ENCODE peak calls at places on chromosome 18, in ten cellular contexts. One of them, this sample, is unnamed.

GRCh38 chr18:57447154-57447621 is 12.0 kb downstream of the ONECUT2 start:
- DNase-seq in BE2C: no peak
- DNase-seq in body of pancreas: no peak
- DNase-seq in brain microvascular endothelial cell: peak
- DNase-seq in AG09309: no peak
- DNase-seq in psoas muscle: no peak
- DNase-seq in cardiac muscle cell: peak
- DNase-seq in transverse colon: no peak
- DNase-seq in cardiac fibroblast: peak
- DNase-seq in HFF-Myc: no peak
- DNase-seq in this sample: peak

GRCh38 chr18:47087676-47088075 is 52.3 kb upstream of the ELOA2 start:
- DNase-seq in body of pancreas: no peak
- DNase-seq in HFF-Myc: no peak
- DNase-seq in psoas muscle: no peak
- DNase-seq in brain microvascular endothelial cell: no peak
- DNase-seq in cardiac fibroblast: no peak
- DNase-seq in transverse colon: no peak
- DNase-seq in cardiac muscle cell: no peak
- DNase-seq in AG09309: no peak
- DNase-seq in BE2C: no peak
- DNase-seq in this sample: no peak

GRCh38 chr18:34709104-34709503 is 994 bp upstream of the DTNA start:
- DNase-seq in BE2C: no peak
- DNase-seq in transverse colon: no peak
- DNase-seq in AG09309: peak
- DNase-seq in cardiac muscle cell: peak
- DNase-seq in body of pancreas: no peak
- DNase-seq in HFF-Myc: no peak
- DNase-seq in psoas muscle: peak
- DNase-seq in cardiac fibroblast: peak
- DNase-seq in brain microvascular endothelial cell: peak
- DNase-seq in this sample: peak

GRCh38 chr18:52682260-52682659 is 342.3 kb downstream of the DCC start:
- DNase-seq in HFF-Myc: no peak
- DNase-seq in body of pancreas: no peak
- DNase-seq in AG09309: no peak
- DNase-seq in brain microvascular endothelial cell: peak
- DNase-seq in psoas muscle: no peak
- DNase-seq in cardiac fibroblast: no peak
- DNase-seq in cardiac muscle cell: no peak
- DNase-seq in BE2C: no peak
- DNase-seq in transverse colon: no peak
- DNase-seq in this sample: no peak

GRCh38 chr18:50194623-50195532 is at the start of gene MYO5B:
- DNase-seq in cardiac muscle cell: peak
- DNase-seq in psoas muscle: peak
- DNase-seq in AG09309: no peak
- DNase-seq in cardiac fibroblast: no peak
- DNase-seq in transverse colon: peak
- DNase-seq in HFF-Myc: no peak
- DNase-seq in BE2C: peak
- DNase-seq in brain microvascular endothelial cell: no peak
- DNase-seq in body of pancreas: peak
- DNase-seq in this sample: no peak

GRCh38 chr18:5975111-5975622 is 79.8 kb upstream of the TMEM200C start:
- DNase-seq in AG09309: peak
- DNase-seq in transverse colon: no peak
- DNase-seq in body of pancreas: no peak
- DNase-seq in cardiac fibroblast: peak
- DNase-seq in BE2C: no peak
- DNase-seq in psoas muscle: no peak
- DNase-seq in HFF-Myc: no peak
- DNase-seq in cardiac muscle cell: peak
- DNase-seq in brain microvascular endothelial cell: peak
- DNase-seq in this sample: peak

GRCh38 chr18:13418013-13418710 is 199.6 kb downstream of the LDLRAD4 start:
- DNase-seq in BE2C: no peak
- DNase-seq in AG09309: no peak
- DNase-seq in cardiac fibroblast: no peak
- DNase-seq in HFF-Myc: no peak
- DNase-seq in psoas muscle: no peak
- DNase-seq in cardiac muscle cell: no peak
- DNase-seq in brain microvascular endothelial cell: no peak
- DNase-seq in transverse colon: peak
- DNase-seq in body of pancreas: no peak
- DNase-seq in this sample: no peak

GRCh38 chr18:39841133-39842041 is 2113.6 kb upstream of the PIK3C3 start:
- DNase-seq in BE2C: peak
- DNase-seq in brain microvascular endothelial cell: peak
- DNase-seq in HFF-Myc: peak
- DNase-seq in cardiac fibroblast: peak
- DNase-seq in body of pancreas: peak
- DNase-seq in psoas muscle: peak
- DNase-seq in cardiac muscle cell: peak
- DNase-seq in AG09309: peak
- DNase-seq in transverse colon: peak
- DNase-seq in this sample: peak

GRCh38 chr18:42412896-42413295 is 457.9 kb downstream of the PIK3C3 start:
- DNase-seq in BE2C: no peak
- DNase-seq in AG09309: no peak
- DNase-seq in brain microvascular endothelial cell: peak
- DNase-seq in cardiac muscle cell: peak
- DNase-seq in psoas muscle: no peak
- DNase-seq in transverse colon: no peak
- DNase-seq in HFF-Myc: no peak
- DNase-seq in body of pancreas: no peak
- DNase-seq in cardiac fibroblast: peak
- DNase-seq in this sample: peak

GRCh38 chr18:36758001-36758400 is 70.8 kb downstream of the TPGS2 start:
- DNase-seq in cardiac muscle cell: no peak
- DNase-seq in BE2C: no peak
- DNase-seq in HFF-Myc: no peak
- DNase-seq in transverse colon: no peak
- DNase-seq in psoas muscle: no peak
- DNase-seq in brain microvascular endothelial cell: no peak
- DNase-seq in cardiac fibroblast: peak
- DNase-seq in AG09309: no peak
- DNase-seq in body of pancreas: no peak
- DNase-seq in this sample: no peak

GRCh38 chr18:8484951-8485350 is 124.3 kb upstream of the RAB12 start:
- DNase-seq in AG09309: no peak
- DNase-seq in BE2C: no peak
- DNase-seq in cardiac fibroblast: no peak
- DNase-seq in transverse colon: no peak
- DNase-seq in cardiac muscle cell: no peak
- DNase-seq in HFF-Myc: no peak
- DNase-seq in psoas muscle: no peak
- DNase-seq in body of pancreas: no peak
- DNase-seq in brain microvascular endothelial cell: no peak
- DNase-seq in this sample: no peak
- TF ChIP-seq CTCF in AG09309: no peak
- TF ChIP-seq CTCF in BE2C: no peak
- TF ChIP-seq CTCF in cardiac fibroblast: no peak
- TF ChIP-seq CTCF in transverse colon: no peak
- TF ChIP-seq CTCF in cardiac muscle cell: no peak
- TF ChIP-seq CTCF in HFF-Myc: no peak
- TF ChIP-seq CTCF in psoas muscle: no peak
- TF ChIP-seq CTCF in body of pancreas: no peak
- TF ChIP-seq CTCF in brain microvascular endothelial cell: no peak
- TF ChIP-seq CTCF in this sample: no peak

GRCh38 chr18:62759704-62760402 is 44.5 kb downstream of the PHLPP1 start:
- DNase-seq in body of pancreas: no peak
- DNase-seq in brain microvascular endothelial cell: peak
- DNase-seq in cardiac muscle cell: peak
- DNase-seq in HFF-Myc: no peak
- DNase-seq in cardiac fibroblast: peak
- DNase-seq in AG09309: no peak
- DNase-seq in transverse colon: no peak
- DNase-seq in psoas muscle: no peak
- DNase-seq in BE2C: no peak
- DNase-seq in this sample: peak

GRCh38 chr18:62758591-62758990 is 43.2 kb downstream of the PHLPP1 start:
- DNase-seq in transverse colon: no peak
- DNase-seq in HFF-Myc: no peak
- DNase-seq in body of pancreas: no peak
- DNase-seq in brain microvascular endothelial cell: no peak
- DNase-seq in psoas muscle: no peak
- DNase-seq in AG09309: no peak
- DNase-seq in cardiac muscle cell: no peak
- DNase-seq in cardiac fibroblast: no peak
- DNase-seq in BE2C: no peak
- DNase-seq in this sample: no peak

GRCh38 chr18:62755454-62755853 is 40.1 kb downstream of the PHLPP1 start:
- DNase-seq in cardiac muscle cell: no peak
- DNase-seq in body of pancreas: no peak
- DNase-seq in transverse colon: no peak
- DNase-seq in cardiac fibroblast: no peak
- DNase-seq in AG09309: no peak
- DNase-seq in brain microvascular endothelial cell: no peak
- DNase-seq in psoas muscle: no peak
- DNase-seq in BE2C: no peak
- DNase-seq in HFF-Myc: no peak
- DNase-seq in this sample: no peak

GRCh38 chr18:62755946-62756345 is 40.6 kb downstream of the PHLPP1 start:
- DNase-seq in brain microvascular endothelial cell: no peak
- DNase-seq in AG09309: no peak
- DNase-seq in body of pancreas: no peak
- DNase-seq in cardiac muscle cell: no peak
- DNase-seq in BE2C: no peak
- DNase-seq in cardiac fibroblast: no peak
- DNase-seq in HFF-Myc: no peak
- DNase-seq in transverse colon: no peak
- DNase-seq in psoas muscle: no peak
- DNase-seq in this sample: no peak

GRCh38 chr18:62757399-62758010 is 42.2 kb downstream of the PHLPP1 start:
- DNase-seq in psoas muscle: no peak
- DNase-seq in body of pancreas: peak
- DNase-seq in cardiac fibroblast: no peak
- DNase-seq in BE2C: no peak
- DNase-seq in transverse colon: no peak
- DNase-seq in brain microvascular endothelial cell: no peak
- DNase-seq in HFF-Myc: no peak
- DNase-seq in AG09309: no peak
- DNase-seq in cardiac muscle cell: no peak
- DNase-seq in this sample: no peak
- H3K4me3 ChIP-seq in psoas muscle: no peak
- H3K4me3 ChIP-seq in body of pancreas: no peak
- H3K4me3 ChIP-seq in cardiac fibroblast: no peak
- H3K4me3 ChIP-seq in BE2C: no peak
- H3K4me3 ChIP-seq in transverse colon: no peak
- H3K4me3 ChIP-seq in brain microvascular endothelial cell: no peak
- H3K4me3 ChIP-seq in HFF-Myc: no peak
- H3K4me3 ChIP-seq in AG09309: no peak
- H3K4me3 ChIP-seq in cardiac muscle cell: no peak
- H3K4me3 ChIP-seq in this sample: no peak

GRCh38 chr18:647304-647703 is 10.1 kb upstream of the TYMS start:
- DNase-seq in HFF-Myc: no peak
- DNase-seq in BE2C: no peak
- DNase-seq in body of pancreas: no peak
- DNase-seq in cardiac muscle cell: no peak
- DNase-seq in psoas muscle: no peak
- DNase-seq in brain microvascular endothelial cell: no peak
- DNase-seq in AG09309: no peak
- DNase-seq in transverse colon: no peak
- DNase-seq in cardiac fibroblast: no peak
- DNase-seq in this sample: no peak

GRCh38 chr18:649341-649740 is 8.1 kb upstream of the TYMS start:
- DNase-seq in transverse colon: no peak
- DNase-seq in cardiac fibroblast: no peak
- DNase-seq in AG09309: no peak
- DNase-seq in BE2C: no peak
- DNase-seq in brain microvascular endothelial cell: no peak
- DNase-seq in body of pancreas: no peak
- DNase-seq in cardiac muscle cell: no peak
- DNase-seq in HFF-Myc: peak
- DNase-seq in psoas muscle: no peak
- DNase-seq in this sample: no peak

GRCh38 chr18:650428-650858 is 7.0 kb upstream of the TYMS start:
- DNase-seq in transverse colon: no peak
- DNase-seq in body of pancreas: no peak
- DNase-seq in BE2C: no peak
- DNase-seq in AG09309: no peak
- DNase-seq in psoas muscle: no peak
- DNase-seq in cardiac muscle cell: no peak
- DNase-seq in HFF-Myc: peak
- DNase-seq in cardiac fibroblast: no peak
- DNase-seq in brain microvascular endothelial cell: no peak
- DNase-seq in this sample: no peak

GRCh38 chr18:641224-641623 is 16.2 kb upstream of the TYMS start:
- DNase-seq in cardiac fibroblast: no peak
- DNase-seq in cardiac muscle cell: no peak
- DNase-seq in BE2C: no peak
- DNase-seq in transverse colon: no peak
- DNase-seq in psoas muscle: no peak
- DNase-seq in HFF-Myc: no peak
- DNase-seq in body of pancreas: no peak
- DNase-seq in brain microvascular endothelial cell: no peak
- DNase-seq in AG09309: no peak
- DNase-seq in this sample: no peak

DNA sequence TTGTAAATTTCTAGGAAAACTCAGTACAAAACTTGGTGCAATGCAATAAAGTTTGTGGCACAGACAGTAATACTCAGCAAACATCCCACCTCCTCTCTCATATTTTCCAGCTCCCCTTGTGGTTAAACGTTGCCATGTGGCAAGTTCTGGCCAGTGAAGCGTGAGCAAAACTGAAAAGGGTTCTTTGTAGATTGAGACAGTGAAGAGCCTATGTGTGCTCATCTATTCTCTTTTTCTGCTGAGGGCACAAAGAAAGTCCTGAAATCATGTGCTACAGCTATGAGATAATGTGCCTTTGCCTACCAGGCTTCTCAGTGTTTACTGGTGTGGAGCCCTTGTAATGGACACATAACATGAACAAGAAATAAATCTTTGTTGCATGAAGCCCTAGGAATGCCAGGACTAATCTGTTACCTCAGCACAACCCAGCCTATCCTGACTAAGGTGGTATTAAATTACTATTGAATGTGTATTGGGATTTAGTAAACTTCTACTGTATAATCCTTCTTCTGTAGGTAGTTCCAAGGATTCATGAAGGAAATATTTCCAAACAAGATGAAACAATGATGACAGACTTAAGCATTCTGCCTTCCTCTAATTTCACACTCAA is 13.0 kb upstream of the TYMS start:
- DNase-seq in cardiac muscle cell: no peak
- DNase-seq in brain microvascular endothelial cell: no peak
- DNase-seq in HFF-Myc: no peak
- DNase-seq in AG09309: no peak
- DNase-seq in transverse colon: no peak
- DNase-seq in BE2C: no peak
- DNase-seq in psoas muscle: no peak
- DNase-seq in cardiac fibroblast: no peak
- DNase-seq in body of pancreas: no peak
- DNase-seq in this sample: no peak
- TF ChIP-seq CTCF in cardiac muscle cell: no peak
- TF ChIP-seq CTCF in brain microvascular endothelial cell: peak
- TF ChIP-seq CTCF in HFF-Myc: no peak
- TF ChIP-seq CTCF in AG09309: peak
- TF ChIP-seq CTCF in transverse colon: no peak
- TF ChIP-seq CTCF in BE2C: peak
- TF ChIP-seq CTCF in psoas muscle: no peak
- TF ChIP-seq CTCF in cardiac fibroblast: peak
- TF ChIP-seq CTCF in body of pancreas: no peak
- TF ChIP-seq CTCF in this sample: no peak

GRCh38 chr18:79068299-79068945 is 772 bp upstream of the ATP9B start:
- DNase-seq in BE2C: no peak
- DNase-seq in cardiac fibroblast: peak
- DNase-seq in AG09309: no peak
- DNase-seq in cardiac muscle cell: peak
- DNase-seq in transverse colon: no peak
- DNase-seq in brain microvascular endothelial cell: peak
- DNase-seq in body of pancreas: no peak
- DNase-seq in psoas muscle: peak
- DNase-seq in HFF-Myc: no peak
- DNase-seq in this sample: peak
- H3K4me3 ChIP-seq in BE2C: no peak
- H3K4me3 ChIP-seq in cardiac fibroblast: peak
- H3K4me3 ChIP-seq in AG09309: peak
- H3K4me3 ChIP-seq in cardiac muscle cell: peak
- H3K4me3 ChIP-seq in transverse colon: peak
- H3K4me3 ChIP-seq in brain microvascular endothelial cell: peak
- H3K4me3 ChIP-seq in body of pancreas: peak
- H3K4me3 ChIP-seq in psoas muscle: peak
- H3K4me3 ChIP-seq in HFF-Myc: peak
- H3K4me3 ChIP-seq in this sample: peak